ENCODE peak calls at places on chromosomes 2 and 18, in six cellular contexts. M, Q, W, Z, E and P are unnamed samples.

GRCh38 chr2:113157897-113158753 is 15.6 kb upstream of the PSD4 start:
- DNase-seq in M (peak), Q (no peak), W (no peak), Z (no peak), E (no peak), P (no peak)

GRCh38 chr2:118874324-118874723 is 26.9 kb upstream of the EN1 start:
- DNase-seq in M (no peak), Q (no peak), W (no peak), Z (no peak), E (no peak), P (no peak)

GRCh38 chr2:162041465-162041864 is 32.5 kb downstream of the DPP4 start:
- DNase-seq in M (no peak), Q (no peak), W (no peak), Z (no peak), E (no peak), P (no peak)

GRCh38 chr2:111617299-111617803 is 266.6 kb downstream of the ANAPC1 start:
- DNase-seq in M (peak), Q (no peak), W (no peak), Z (no peak), E (no peak), P (no peak)

GRCh38 chr2:21020668-21021288 is 23.1 kb downstream of the APOB start:
- DNase-seq in M (no peak), Q (no peak), W (no peak), Z (no peak), E (no peak), P (no peak)

GRCh38 chr18:51070545-51070944 is 40.5 kb downstream of the SMAD4 start:
- DNase-seq in M (peak), Q (no peak), W (no peak), Z (no peak), E (no peak), P (no peak)

GRCh38 chr18:7198326-7198725 is 32.6 kb upstream of the LRRC30 start:
- DNase-seq in M (no peak), Q (no peak), W (no peak), Z (no peak), E (no peak), P (no peak)

GRCh38 chr2:228657807-228658402 is 476.4 kb upstream of the SPHKAP start:
- DNase-seq in M (peak), Q (no peak), W (peak), Z (no peak), E (no peak), P (no peak)

GRCh38 chr2:197079832-197080555 is 153.5 kb upstream of the PGAP1 start:
- DNase-seq in M (peak), Q (no peak), W (peak), Z (no peak), E (no peak), P (no peak)

GRCh38 chr2:235312571-235312970 is 181.3 kb upstream of the AGAP1 start:
- DNase-seq in M (no peak), Q (no peak), W (no peak), Z (no peak), E (no peak), P (no peak)

GRCh38 chr2:31217465-31218200 is at the start of gene CAPN14:
- DNase-seq in M (peak), Q (no peak), W (no peak), Z (no peak), E (no peak), P (no peak)

GRCh38 chr18:21851327-21851961 is 110.9 kb downstream of the MIB1 start:
- DNase-seq in M (peak), Q (no peak), W (peak), Z (no peak), E (no peak), P (no peak)

GRCh38 chr2:140580799-140581198 is 1550.0 kb downstream of the LRP1B start:
- DNase-seq in M (no peak), Q (no peak), W (no peak), Z (no peak), E (no peak), P (no peak)

GRCh38 chr18:12401881-12402280 is 5.8 kb upstream of the PRELID3A start:
- DNase-seq in M (no peak), Q (no peak), W (no peak), Z (no peak), E (no peak), P (no peak)

GRCh38 chr2:85273732-85274731 is 53.8 kb downstream of the TGOLN2 start:
- DNase-seq in M (peak), Q (no peak), W (no peak), Z (no peak), E (no peak), P (no peak)

GRCh38 chr2:141501743-141502142 is 629.1 kb downstream of the LRP1B start:
- DNase-seq in M (no peak), Q (no peak), W (no peak), Z (no peak), E (no peak), P (no peak)

GRCh38 chr2:38417745-38418689 is 40.9 kb upstream of the ATL2 start:
- DNase-seq in M (no peak), Q (no peak), W (no peak), Z (no peak), E (no peak), P (no peak)

GRCh38 chr2:69196327-69197117 is 183.5 kb downstream of the ANTXR1 start:
- DNase-seq in M (peak), Q (no peak), W (no peak), Z (no peak), E (no peak), P (no peak)

GRCh38 chr18:47724186-47724975 is 206.1 kb downstream of the SMAD2 start:
- DNase-seq in M (no peak), Q (no peak), W (no peak), Z (no peak), E (no peak), P (no peak)

GRCh38 chr2:224666951-224667553 is 49.1 kb downstream of the CCDC195 start:
- DNase-seq in M (no peak), Q (no peak), W (no peak), Z (no peak), E (no peak), P (no peak)

GRCh38 chr2:96618599-96619283 is 19.4 kb downstream of the KANSL3 start:
- DNase-seq in M (peak), Q (no peak), W (no peak), Z (no peak), E (no peak), P (no peak)

GRCh38 chr2:237474511-237474911 is 12.5 kb upstream of the MLPH start:
- DNase-seq in M (no peak), Q (no peak), W (no peak), Z (no peak), E (no peak), P (no peak)

GRCh38 chr2:207333599-207334308 is 168.0 kb upstream of the KLF7 start:
- DNase-seq in M (peak), Q (no peak), W (no peak), Z (no peak), E (no peak), P (no peak)

GRCh38 chr18:66317243-66318090 is 286.4 kb downstream of the CDH19 start:
- DNase-seq in M (no peak), Q (no peak), W (no peak), Z (no peak), E (no peak), P (no peak)

GRCh38 chr2:5437375-5437774 is 254.8 kb upstream of the SOX11 start:
- DNase-seq in M (no peak), Q (no peak), W (no peak), Z (no peak), E (no peak), P (no peak)

GRCh38 chr2:20617081-20617575 is 33.8 kb downstream of the HS1BP3 start:
- DNase-seq in M (no peak), Q (no peak), W (no peak), Z (no peak), E (no peak), P (no peak)

GRCh38 chr18:4017479-4017878 is 437.6 kb downstream of the DLGAP1 start:
- DNase-seq in M (no peak), Q (no peak), W (no peak), Z (no peak), E (no peak), P (no peak)

GRCh38 chr2:101741775-101742520 is 44.4 kb downstream of the MAP4K4 start:
- DNase-seq in M (no peak), Q (no peak), W (no peak), Z (no peak), E (no peak), P (no peak)

GRCh38 chr2:178328037-178328436 is 122.9 kb downstream of the PRKRA start:
- DNase-seq in M (peak), Q (no peak), W (peak), Z (no peak), E (no peak), P (no peak)

GRCh38 chr2:150866431-150866830 is 379.0 kb upstream of the RND3 start:
- DNase-seq in M (peak), Q (no peak), W (no peak), Z (no peak), E (no peak), P (no peak)

GRCh38 chr18:8254664-8255063 is 354.6 kb upstream of the RAB12 start:
- DNase-seq in M (peak), Q (no peak), W (no peak), Z (no peak), E (no peak), P (no peak)

GRCh38 chr2:75130171-75130570 is 69.1 kb downstream of the TACR1 start:
- DNase-seq in M (peak), Q (no peak), W (no peak), Z (no peak), E (no peak), P (no peak)

GRCh38 chr2:98761267-98761781 is 30.4 kb upstream of the MGAT4A start:
- DNase-seq in M (no peak), Q (no peak), W (peak), Z (peak), E (no peak), P (no peak)

GRCh38 chr2:197628043-197628500 is 47.3 kb downstream of the RFTN2 start:
- DNase-seq in M (no peak), Q (no peak), W (peak), Z (no peak), E (no peak), P (no peak)

GRCh38 chr18:45386256-45386655 is 229.0 kb upstream of the SLC14A2 start:
- DNase-seq in M (peak), Q (no peak), W (no peak), Z (no peak), E (no peak), P (no peak)